ENCODE peak calls at places on chromosomes 2 and 18, in six cellular contexts. U is foreskin keratinocyte, O is EL, F is WTC11, G is frontal cortex, Z is tibial artery. Q is an unnamed sample.

GRCh38 chr18:76657428-76657827 is 162.4 kb upstream of the ZNF516 start:
- DNase-seq in U (no peak), O (peak; percentile 17), F (no peak), G (no peak), Z (no peak), Q (no peak)

GRCh38 chr2:127067620-127068350 is 39.2 kb downstream of the BIN1 start:
- DNase-seq in U (peak; percentile 21), O (peak; percentile 47), F (peak; percentile 80), G (peak; percentile 72), Z (peak; percentile 81), Q (peak; percentile 63)

GRCh38 chr2:153477096-153477555 is 1.4 kb downstream of the RPRM start:
- DNase-seq in U (no peak), O (no peak), F (peak; percentile 62), G (peak; percentile 18), Z (peak; percentile 62), Q (no peak)

GRCh38 chr18:34122724-34123334 is 101.9 kb downstream of the NOL4 start:
- DNase-seq in U (no peak), O (peak; percentile 18), F (peak; percentile 21), G (peak; percentile 9), Z (no peak), Q (no peak)

GRCh38 chr2:48209214-48209885 is 303.1 kb upstream of the FBXO11 start:
- DNase-seq in U (peak; percentile 11), O (peak; percentile 82), F (no peak), G (no peak), Z (no peak), Q (no peak)

GRCh38 chr2:225456619-225457260 is 57.2 kb downstream of the NYAP2 start:
- DNase-seq in U (no peak), O (no peak), F (no peak), G (no peak), Z (no peak), Q (no peak)

GRCh38 chr2:37189452-37190153 is 1.1 kb upstream of the SULT6B1 start:
- DNase-seq in U (peak; percentile 66), O (peak; percentile 86), F (peak; percentile 65), G (no peak), Z (no peak), Q (no peak)

GRCh38 chr18:79983253-79983652 is 5.1 kb downstream of the TXNL4A start:
- DNase-seq in U (no peak), O (no peak), F (no peak), G (no peak), Z (no peak), Q (no peak)

GRCh38 chr2:183541766-183542165 is 417.5 kb downstream of the NUP35 start:
- DNase-seq in U (no peak), O (peak; percentile 65), F (no peak), G (no peak), Z (no peak), Q (no peak)

GRCh38 chr2:239779592-239779983 is 245.6 kb downstream of the NDUFA10 start:
- DNase-seq in U (no peak), O (no peak), F (no peak), G (no peak), Z (peak; percentile 51), Q (no peak)

GRCh38 chr2:200765139-200765951 is 46.4 kb upstream of the BZW1 start:
- DNase-seq in U (peak; percentile 89), O (peak; percentile 95), F (no peak), G (no peak), Z (no peak), Q (no peak)

GRCh38 chr2:37211212-37211611 is 14.9 kb downstream of the CEBPZOS start:
- DNase-seq in U (no peak), O (peak; percentile 11), F (no peak), G (no peak), Z (no peak), Q (no peak)

GRCh38 chr2:225735844-225736243 is 336.3 kb downstream of the NYAP2 start:
- DNase-seq in U (peak; percentile 42), O (peak; percentile 86), F (no peak), G (no peak), Z (no peak), Q (no peak)

GRCh38 chr2:178865537-178865936 is 58.3 kb upstream of the TTN start:
- DNase-seq in U (no peak), O (no peak), F (no peak), G (no peak), Z (no peak), Q (no peak)

GRCh38 chr2:29009711-29010677 is 28.9 kb downstream of the TOGARAM2 start:
- DNase-seq in U (no peak), O (no peak), F (no peak), G (no peak), Z (no peak), Q (no peak)

GRCh38 chr2:35292269-35292668 is 1063.3 kb upstream of the CRIM1 start:
- DNase-seq in U (no peak), O (no peak), F (no peak), G (no peak), Z (no peak), Q (no peak)

GRCh38 chr18:74935411-74935810 is 273.5 kb downstream of the PTGR3 start:
- DNase-seq in U (no peak), O (peak; percentile 14), F (no peak), G (no peak), Z (no peak), Q (no peak)

GRCh38 chr2:9797681-9798556 is 45.4 kb upstream of the TAF1B start:
- DNase-seq in U (no peak), O (no peak), F (no peak), G (no peak), Z (peak; percentile 48), Q (no peak)

GRCh38 chr2:65453916-65454315 is 21.5 kb upstream of the SPRED2 start:
- DNase-seq in U (peak; percentile 42), O (peak; percentile 53), F (no peak), G (no peak), Z (no peak), Q (no peak)

GRCh38 chr2:26724004-26724750 is 31.7 kb downstream of the KCNK3 start:
- DNase-seq in U (no peak), O (peak; percentile 94), F (no peak), G (no peak), Z (peak; percentile 94), Q (peak; percentile 83)

GRCh38 chr2:119702918-119703401 is 24.0 kb downstream of the TMEM177 start:
- DNase-seq in U (no peak), O (peak; percentile 63), F (peak; percentile 85), G (no peak), Z (peak; percentile 75), Q (peak; percentile 63)

GRCh38 chr2:9358846-9359245 is 64.5 kb downstream of the ITGB1BP1 start:
- DNase-seq in U (no peak), O (no peak), F (no peak), G (no peak), Z (no peak), Q (no peak)

GRCh38 chr2:158998486-158999248 is 30.2 kb downstream of the TANC1 start:
- DNase-seq in U (no peak), O (peak; percentile 35), F (no peak), G (no peak), Z (no peak), Q (no peak)

GRCh38 chr18:12282436-12283039 is 25.5 kb upstream of the TUBB6 start:
- DNase-seq in U (peak; percentile 88), O (peak; percentile 96), F (no peak), G (no peak), Z (no peak), Q (no peak)

GRCh38 chr2:165202230-165202629 is 1.6 kb downstream of the SCN3A start:
- DNase-seq in U (no peak), O (no peak), F (no peak), G (no peak), Z (no peak), Q (no peak)

GRCh38 chr2:104848526-104848925 is 5.4 kb upstream of the POU3F3 start:
- DNase-seq in U (no peak), O (no peak), F (no peak), G (no peak), Z (no peak), Q (no peak)

GRCh38 chr18:55779461-55779710 is 191.4 kb upstream of the TCF4 start:
- DNase-seq in U (no peak), O (peak; percentile 64), F (peak; percentile 27), G (no peak), Z (no peak), Q (peak; percentile 43)

GRCh38 chr18:46071894-46072867 is at the start of gene PSTPIP2:
- DNase-seq in U (no peak), O (peak; percentile 68), F (peak; percentile 63), G (no peak), Z (peak; percentile 82), Q (peak; percentile 73)

GRCh38 chr2:237998530-237998929 is 31.7 kb downstream of the UBE2F start:
- DNase-seq in U (no peak), O (no peak), F (no peak), G (no peak), Z (no peak), Q (no peak)

GRCh38 chr2:220000080-220000479 is 372.6 kb downstream of the SLC4A3 start:
- DNase-seq in U (no peak), O (peak; percentile 14), F (no peak), G (no peak), Z (no peak), Q (no peak)

GRCh38 chr2:68428132-68428531 is 39.0 kb downstream of the FBXO48 start:
- DNase-seq in U (no peak), O (no peak), F (no peak), G (no peak), Z (no peak), Q (no peak)

GRCh38 chr2:40914648-40915047 is 462.8 kb upstream of the SLC8A1 start:
- DNase-seq in U (no peak), O (no peak), F (no peak), G (no peak), Z (no peak), Q (no peak)

GRCh38 chr2:191740776-191741175 is 62.8 kb downstream of the NABP1 start:
- DNase-seq in U (no peak), O (no peak), F (no peak), G (no peak), Z (no peak), Q (no peak)

GRCh38 chr2:109290887-109291675 is 162.1 kb downstream of the SH3RF3 start:
- DNase-seq in U (no peak), O (peak; percentile 75), F (no peak), G (no peak), Z (peak; percentile 86), Q (peak; percentile 49)

GRCh38 chr18:7575465-7576026 is 8.4 kb downstream of the PTPRM start:
- DNase-seq in U (no peak), O (peak; percentile 75), F (no peak), G (no peak), Z (no peak), Q (no peak)

GRCh38 chr18:48990497-48991298 is 39.9 kb upstream of the SMAD7 start:
- DNase-seq in U (no peak), O (peak; percentile 81), F (no peak), G (no peak), Z (peak; percentile 89), Q (peak; percentile 49)

Q was measured in left cardiac atrium.